ENCODE peak calls at places on chromosome 6, in nine cellular contexts. N, M, Y, F, O, G, A, B and D are unnamed samples.

GRCh38 chr6:82783587-82784253 is 281.9 kb downstream of the UBE3D start:
- DNase-seq in N (no peak), Y (no peak), F (no peak), A (no peak), B (no peak), M (no peak), G (no peak), O (no peak), D (no peak)

GRCh38 chr6:31541059-31541657 is 645 bp downstream of the DDX39B start:
- DNase-seq in F (peak; percentile 60), N (peak; percentile 58), M (peak; percentile 73), Y (no peak), G (peak; percentile 61), O (no peak), B (no peak), A (peak; percentile 71), D (peak; percentile 65)

GRCh38 chr6:27795697-27796494 is 116.3 kb downstream of the OR2B2 start:
- DNase-seq in M (peak; percentile 88), A (peak; percentile 95), F (peak; percentile 93), B (no peak), O (peak; percentile 80), N (peak; percentile 73), Y (no peak), G (no peak), D (peak; percentile 88)

GRCh38 chr6:7008451-7008988 is 99.2 kb upstream of the RREB1 start:
- DNase-seq in N (no peak), F (no peak), O (no peak), B (no peak), M (no peak), Y (no peak), G (no peak), A (no peak), D (no peak)

GRCh38 chr6:132220800-132221199 is 180.5 kb downstream of the MOXD1 start:
- DNase-seq in B (no peak), G (no peak), Y (no peak), F (no peak), N (no peak), O (no peak), M (no peak), A (no peak), D (no peak)

GRCh38 chr6:25083784-25084507 is 148.2 kb upstream of the RIPOR2 start:
- DNase-seq in Y (no peak), B (no peak), A (no peak), O (no peak), N (no peak), F (no peak), G (no peak), M (no peak), D (no peak)

GRCh38 chr6:1200706-1201105 is 111.2 kb upstream of the FOXQ1 start:
- DNase-seq in N (no peak), Y (no peak), F (peak; percentile 74), A (no peak), B (no peak), M (no peak), O (peak; percentile 92), G (no peak), D (peak; percentile 90)

GRCh38 chr6:33668914-33669313 is 42.6 kb downstream of the UQCC2 start:
- DNase-seq in F (no peak), M (peak; percentile 73), O (no peak), Y (no peak), N (no peak), A (no peak), G (no peak), B (peak; percentile 62), D (no peak)

GRCh38 chr6:159008656-159009288 is 8.8 kb upstream of the RSPH3 start:
- DNase-seq in A (peak; percentile 58), O (no peak), N (no peak), F (peak; percentile 35), G (no peak), B (peak; percentile 57), M (no peak), Y (no peak), D (peak; percentile 26)

GRCh38 chr6:79574636-79575035 is 37.4 kb upstream of the LCA5 start:
- DNase-seq in G (no peak), M (no peak), B (no peak), O (no peak), N (no peak), A (peak; percentile 65), F (peak; percentile 68), Y (no peak), D (peak; percentile 34)

GRCh38 chr6:100663219-100663863 is 198.6 kb upstream of the SIM1 start:
- DNase-seq in G (no peak), O (peak; percentile 58), M (no peak), B (no peak), Y (no peak), N (no peak), A (peak; percentile 86), F (peak; percentile 73), D (peak; percentile 77)

GRCh38 chr6:106643061-106643460 is 13.7 kb downstream of the QRSL1 start:
- DNase-seq in N (no peak), B (no peak), O (no peak), M (no peak), G (no peak), A (peak; percentile 3), Y (no peak), F (peak; percentile 22), D (peak; percentile 2)

GRCh38 chr6:70998148-70998547 is 41.3 kb upstream of the B3GAT2 start:
- DNase-seq in O (no peak), Y (no peak), N (no peak), B (no peak), F (no peak), G (no peak), M (no peak), A (no peak), D (no peak)

GRCh38 chr6:37516076-37516919 is 16.6 kb upstream of the CCDC167 start:
- DNase-seq in O (no peak), F (no peak), Y (no peak), A (no peak), M (peak; percentile 40), B (peak; percentile 64), N (no peak), G (no peak), D (no peak)

DNA sequence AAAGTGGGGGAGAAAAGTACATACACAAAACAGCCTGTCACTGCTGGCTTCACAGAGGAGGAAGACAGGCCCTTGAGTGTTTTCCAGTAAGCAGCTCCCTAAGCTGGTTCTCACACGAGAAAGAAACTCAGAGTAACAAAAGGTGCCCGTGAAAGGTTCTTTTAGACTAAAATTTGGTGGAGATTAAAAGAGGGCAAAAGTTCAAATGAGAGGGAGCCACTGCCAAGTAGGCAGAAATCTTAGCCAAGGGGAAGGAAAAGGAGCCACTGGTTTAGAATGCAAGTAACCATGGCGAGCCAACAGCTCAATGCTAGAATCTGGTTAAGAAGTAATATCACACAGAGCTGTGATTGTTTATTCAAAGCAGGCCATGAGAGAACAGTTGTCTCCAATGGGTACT is 648.3 kb downstream of the RNF144B start:
- DNase-seq in G (no peak), N (no peak), A (no peak), Y (no peak), F (no peak), B (no peak), M (no peak), O (no peak), D (no peak)
- TF ChIP-seq CTCF in G (no peak), N (no peak), A (no peak), Y (no peak), F (no peak), B (no peak), M (no peak), O (no peak), D (no peak)

GRCh38 chr6:11526156-11526505 is 11.4 kb upstream of the TMEM170B start:
- DNase-seq in B (no peak), F (no peak), G (no peak), Y (no peak), M (no peak), N (no peak), A (no peak), O (no peak), D (no peak)

GRCh38 chr6:11525468-11526155 is 11.9 kb upstream of the TMEM170B start:
- DNase-seq in N (no peak), B (no peak), F (peak; percentile 88), A (peak; percentile 72), G (peak; percentile 53), O (peak; percentile 89), Y (peak; percentile 18), M (peak; percentile 28), D (peak; percentile 96)

GRCh38 chr6:11527274-11527870 is 10.2 kb upstream of the TMEM170B start:
- DNase-seq in A (no peak), Y (no peak), G (no peak), F (peak; percentile 29), B (no peak), O (no peak), M (no peak), N (no peak), D (no peak)

DNA sequence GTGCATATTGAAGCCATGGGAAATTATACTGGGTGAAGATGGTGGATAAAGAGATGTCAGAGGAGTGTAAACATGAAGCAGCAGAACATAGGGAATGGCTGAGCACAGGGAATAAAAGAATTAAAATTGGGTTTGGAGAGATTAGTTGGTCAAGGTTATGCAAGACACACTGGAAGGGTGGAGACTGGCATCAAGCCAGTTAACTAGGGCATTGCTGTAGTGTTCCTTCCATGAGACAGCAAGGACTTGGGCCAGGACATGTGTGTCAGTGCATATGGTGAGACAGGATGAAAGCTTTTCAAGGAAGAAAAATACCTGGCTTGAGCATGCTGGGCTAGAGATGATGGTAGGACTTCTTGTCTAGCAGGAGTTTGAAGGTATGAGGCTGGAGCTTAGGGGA is 14.7 kb upstream of the TMEM170B start:
- DNase-seq in Y (no peak), G (no peak), N (no peak), F (peak; percentile 38), A (no peak), O (no peak), B (no peak), M (no peak), D (peak; percentile 28)
- H3K4me3 ChIP-seq in Y (no peak overlapping the region), G (no peak overlapping the region), N (no peak overlapping the region), F (no peak overlapping the region), A (no peak overlapping the region), O (no peak overlapping the region), B (no peak overlapping the region), M (no peak overlapping the region), D (no peak overlapping the region)

GRCh38 chr6:20877008-20877937 is 343.0 kb downstream of the CDKAL1 start:
- DNase-seq in B (peak; percentile 68), Y (no peak), G (no peak), O (peak; percentile 80), F (peak; percentile 97), M (peak; percentile 32), N (no peak), A (peak; percentile 85), D (peak; percentile 89)
- TF ChIP-seq CTCF in B (no peak), Y (no peak), G (no peak), O (no peak), F (no peak), M (no peak), N (no peak), A (no peak), D (no peak)

DNA sequence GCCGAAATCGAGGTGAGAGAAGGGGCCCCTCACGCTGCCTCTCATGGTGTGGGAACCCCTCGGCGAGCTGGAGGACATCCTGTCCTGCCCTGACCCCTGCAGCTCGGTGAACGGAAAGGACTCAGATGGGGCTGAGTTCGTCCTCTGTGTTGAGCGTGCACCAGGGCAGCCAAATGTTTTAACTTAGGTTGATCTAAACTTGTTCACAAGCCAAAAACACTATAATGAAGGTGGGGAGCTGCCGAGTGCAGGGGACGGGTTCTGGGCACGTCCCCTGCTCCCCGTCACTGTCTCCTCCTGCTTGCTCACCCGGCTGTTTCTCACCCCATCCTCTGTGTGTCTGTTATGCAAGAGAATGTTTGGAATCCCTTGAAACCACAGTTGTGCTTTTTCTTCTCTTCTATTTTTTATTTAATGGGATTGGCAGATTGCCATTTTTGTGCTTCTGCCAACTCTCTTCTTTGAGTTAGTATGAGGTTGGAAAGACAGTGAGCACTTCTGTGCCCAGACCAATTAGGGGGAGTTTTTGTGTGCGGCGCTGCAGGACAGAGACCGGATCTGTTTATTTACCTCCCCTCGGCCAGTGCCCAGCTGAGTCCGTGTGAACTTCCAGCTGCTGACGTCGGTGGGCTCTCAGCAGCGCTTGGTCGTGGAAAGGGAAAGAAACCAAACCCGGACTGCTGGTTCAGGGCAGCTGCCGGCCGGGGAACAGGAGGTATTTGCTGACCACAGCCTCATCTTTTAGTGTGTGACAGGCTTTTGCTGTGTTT is 158.1 kb downstream of the DTNBP1 start:
- DNase-seq in B (no peak), N (peak; percentile 73), O (peak; percentile 97), A (peak; percentile 99), M (peak; percentile 39), Y (peak; percentile 66), F (peak; percentile 98), G (peak; percentile 87), D (peak; percentile 98)
- H3K4me3 ChIP-seq in B (no peak overlapping the region), N (peak overlapping the region; percentile 39), O (peak overlapping the region; percentile 16), A (peak overlapping the region; percentile 38), M (no peak overlapping the region), Y (peak overlapping the region; percentile 24), F (peak overlapping the region; percentile 11), G (peak overlapping the region; percentile 50), D (peak overlapping the region; percentile 48)